ENCODE peak calls at places on chromosomes 4 and X, in ten cellular contexts. R, F, Y, K, I, U, S, W, M and B are unnamed samples.

GRCh38 chr4:40630335-40631021 is 814 bp upstream of the RBM47 start:
- DNase-seq in R (peak; percentile 68), F (peak; percentile 87), Y (peak; percentile 69), K (no peak), I (peak; percentile 24), U (peak; percentile 56), S (no peak), W (peak; percentile 26), M (peak; percentile 13), B (peak; percentile 90)

GRCh38 chr4:110310795-110311194 is 112.4 kb upstream of the ELOVL6 start:
- DNase-seq in R (peak; percentile 17), F (no peak), Y (peak; percentile 11), K (no peak), I (no peak), U (no peak), S (peak; percentile 56), W (no peak), M (no peak), B (no peak)

GRCh38 chrX:16743604-16744325 is 24.4 kb downstream of the SYAP1 start:
- DNase-seq in R (no peak), F (peak; percentile 56), Y (peak; percentile 61), K (no peak), I (no peak), U (no peak), S (no peak), W (no peak), M (no peak), B (no peak)

GRCh38 chrX:122586831-122587230 is 597.2 kb upstream of the GRIA3 start:
- DNase-seq in R (no peak), F (no peak), Y (no peak), K (no peak), I (no peak), U (no peak), S (no peak), W (no peak), M (no peak), B (no peak)

GRCh38 chr4:121139533-121140222 is 24.4 kb downstream of the TNIP3 start:
- DNase-seq in R (peak; percentile 25), F (no peak), Y (no peak), K (no peak), I (no peak), U (no peak), S (no peak), W (no peak), M (no peak), B (no peak)

GRCh38 chr4:139770361-139770760 is 104.7 kb downstream of the MGST2 start:
- DNase-seq in R (no peak), F (no peak), Y (peak; percentile 17), K (no peak), I (no peak), U (no peak), S (no peak), W (no peak), M (peak; percentile 86), B (no peak)

GRCh38 chrX:96619588-96619987 is 65.1 kb upstream of the DIAPH2 start:
- DNase-seq in R (no peak), F (no peak), Y (no peak), K (no peak), I (no peak), U (no peak), S (no peak), W (no peak), M (no peak), B (no peak)

GRCh38 chr4:103099691-103100392 is at the start of gene BDH2:
- DNase-seq in R (peak; percentile 72), F (no peak), Y (peak; percentile 85), K (no peak), I (no peak), U (peak; percentile 74), S (peak; percentile 89), W (peak; percentile 37), M (peak; percentile 64), B (no peak)

GRCh38 chr4:105679186-105679585 is 29.3 kb downstream of the INTS12 start:
- DNase-seq in R (no peak), F (no peak), Y (no peak), K (no peak), I (no peak), U (no peak), S (no peak), W (no peak), M (no peak), B (no peak)

GRCh38 chr4:4395849-4396627 is 9.1 kb downstream of the NSG1 start:
- DNase-seq in R (no peak), F (no peak), Y (no peak), K (no peak), I (no peak), U (no peak), S (peak; percentile 24), W (peak; percentile 44), M (no peak), B (no peak)

GRCh38 chrX:87626996-87627395 is 109.4 kb downstream of the KLHL4 start:
- DNase-seq in R (no peak), F (no peak), Y (peak; percentile 1), K (no peak), I (no peak), U (no peak), S (no peak), W (no peak), M (no peak), B (no peak)

GRCh38 chr4:23290656-23291055 is 597.9 kb downstream of the GBA3 start:
- DNase-seq in R (no peak), F (no peak), Y (peak; percentile 51), K (no peak), I (no peak), U (no peak), S (no peak), W (no peak), M (no peak), B (no peak)
- TF ChIP-seq POLR2A in R (no peak), F (no peak), Y (no peak), K (no peak), I (no peak), U (no peak), S (no peak), W (no peak), M (no peak), B (no peak)

GRCh38 chr4:122205687-122206086 is 53.6 kb downstream of the BLTP1 start:
- DNase-seq in R (no peak), F (no peak), Y (peak; percentile 10), K (no peak), I (no peak), U (no peak), S (peak; percentile 1), W (no peak), M (no peak), B (no peak)
- TF ChIP-seq CTCF in R (no peak), F (no peak), Y (peak; percentile 8), K (no peak), I (no peak), U (no peak), S (no peak), W (no peak), M (no peak), B (no peak)

DNA sequence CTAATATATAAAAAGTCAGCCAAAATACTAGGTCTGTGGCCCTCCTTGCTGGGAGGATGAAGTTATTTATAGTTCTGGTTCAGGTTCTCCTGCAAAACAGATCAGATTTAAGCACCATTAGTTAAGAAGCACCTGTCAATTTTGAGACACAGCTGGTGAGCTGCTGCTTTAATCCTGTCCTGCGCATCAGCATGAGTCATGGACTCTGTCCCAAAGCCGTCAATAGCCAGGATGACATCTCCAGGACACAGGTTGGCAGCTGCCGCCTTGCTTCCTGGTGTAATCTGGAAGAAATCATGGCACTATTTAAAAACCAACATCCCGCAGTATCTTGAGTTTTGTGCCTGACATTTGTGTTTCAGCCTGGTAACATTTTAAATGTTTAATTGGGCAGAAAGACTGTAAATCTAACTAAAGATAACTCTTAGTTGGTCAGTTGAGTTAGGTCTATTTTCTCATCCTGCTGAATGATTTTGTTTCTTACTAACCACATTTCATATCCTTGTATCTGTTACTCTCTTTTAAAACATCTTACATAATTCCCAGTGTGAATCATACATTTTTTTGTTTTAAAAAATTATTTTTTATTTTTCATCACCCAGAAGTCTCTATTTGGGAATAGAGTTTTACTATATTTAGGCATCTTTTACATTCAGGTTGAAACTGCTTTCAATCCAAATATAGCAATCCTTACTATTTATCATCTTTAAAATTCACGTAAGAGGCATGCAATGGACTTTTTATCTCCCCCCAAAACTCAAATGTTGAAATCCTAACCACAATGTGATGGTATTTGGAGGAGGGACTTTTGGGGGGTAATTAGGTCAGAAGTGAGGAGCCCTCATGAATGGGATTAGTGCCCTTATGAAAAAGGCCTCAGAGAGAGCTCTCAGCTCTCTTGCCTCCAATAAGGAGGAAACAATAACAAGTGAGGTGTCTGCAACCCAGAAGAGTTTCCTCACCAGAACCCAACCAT is 10.1 kb downstream of the PDLIM3 start:
- DNase-seq in R (no peak), F (no peak), Y (no peak), K (no peak), I (no peak), U (no peak), S (no peak), W (no peak), M (no peak), B (no peak)
- TF ChIP-seq POLR2A in R (no peak), F (no peak), Y (no peak), K (no peak), I (no peak), U (no peak), S (no peak), W (no peak), M (no peak), B (no peak)

DNA sequence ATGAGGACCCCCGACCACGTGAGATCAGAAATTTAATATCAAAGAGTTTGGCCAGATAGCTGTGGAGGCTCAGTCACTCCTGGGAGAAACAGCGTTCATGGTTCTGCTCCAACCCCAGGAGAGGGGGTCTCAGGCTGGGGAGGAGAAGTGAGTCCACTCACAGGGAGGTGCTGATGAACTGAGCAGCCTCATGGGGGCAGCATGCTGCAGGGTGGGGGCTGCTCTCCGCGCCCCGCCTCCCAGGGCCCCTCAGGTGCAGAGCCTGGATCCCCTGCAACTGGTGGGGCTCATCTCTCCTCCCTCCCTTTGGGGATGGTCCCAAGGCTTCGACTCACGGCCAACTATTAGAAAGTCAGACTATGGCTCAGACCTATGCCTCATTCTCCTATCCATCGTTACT is 26.6 kb upstream of the C4orf50 start:
- DNase-seq in R (no peak), F (no peak), Y (no peak), K (no peak), I (no peak), U (no peak), S (no peak), W (no peak), M (no peak), B (no peak)
- TF ChIP-seq CTCF in R (no peak), F (no peak), Y (no peak), K (no peak), I (no peak), U (no peak), S (peak; percentile 8), W (no peak), M (no peak), B (no peak)

GRCh38 chrX:133415276-133416105 is at the start of gene GPC4:
- DNase-seq in R (no peak), F (peak; percentile 65), Y (peak; percentile 15), K (no peak), I (peak; percentile 22), U (peak; percentile 20), S (no peak), W (peak; percentile 77), M (peak; percentile 59), B (peak; percentile 73)
- TF ChIP-seq POLR2A in R (no peak), F (no peak), Y (no peak), K (peak; percentile 58), I (no peak), U (no peak), S (no peak), W (no peak), M (no peak), B (no peak)

GRCh38 chr4:83606435-83606834 is 70.5 kb downstream of the GPAT3 start:
- DNase-seq in R (no peak), F (no peak), Y (no peak), K (no peak), I (no peak), U (no peak), S (no peak), W (no peak), M (no peak), B (no peak)
- TF ChIP-seq CTCF in R (no peak), F (no peak), Y (no peak), K (no peak), I (no peak), U (no peak), S (no peak), W (no peak), M (no peak), B (no peak)